ENCODE peak calls at places on chromosomes 1 and 21, in seven cellular contexts. Z is NCI-H1417; C is tibial artery; A is naive thymus-derived CD8-positive, alpha-beta T cell; Y is uterus; I is NCI-H1694 treated with DMSO at 0.1 percent for 48 hours; E is head of caudate nucleus. J is an unnamed sample.

GRCh38 chr1:92323473-92324453 is 24.9 kb downstream of the RPAP2 start:
- DNase-seq in Z (no peak), C (no peak), A (no peak), Y (no peak), I (no peak), E (no peak), J (no peak)

GRCh38 chr1:95111014-95111413 is 6.1 kb upstream of the TLCD4 start:
- DNase-seq in Z (no peak), C (no peak), A (no peak), Y (no peak), I (no peak), E (no peak), J (no peak)

GRCh38 chr1:160129558-160129957 is 14.0 kb downstream of the ATP1A2 start:
- DNase-seq in Z (no peak), C (no peak), A (no peak), Y (no peak), I (no peak), E (no peak), J (no peak)

GRCh38 chr1:87968259-87968955 is 639.7 kb downstream of the LMO4 start:
- DNase-seq in Z (no peak), C (peak), A (no peak), Y (peak), I (no peak), E (peak), J (no peak)

GRCh38 chr1:76669146-76669545 is 198.1 kb upstream of the ST6GALNAC5 start:
- DNase-seq in Z (no peak), C (no peak), A (no peak), Y (no peak), I (no peak), E (no peak), J (no peak)

GRCh38 chr21:46662367-46662654 is 26.8 kb downstream of the PRMT2 start:
- DNase-seq in Z (no peak), C (no peak), A (no peak), Y (no peak), I (no peak), E (no peak), J (no peak)

GRCh38 chr21:34774750-34775149 is 106.0 kb downstream of the CLIC6 start:
- DNase-seq in Z (no peak), C (no peak), A (no peak), Y (no peak), I (no peak), E (no peak), J (no peak)

GRCh38 chr21:42097860-42098259 is 26.7 kb downstream of the UMODL1 start:
- DNase-seq in Z (peak), C (peak), A (no peak), Y (peak), I (no peak), E (no peak), J (no peak)

GRCh38 chr1:213369465-213369864 is 318.4 kb downstream of the RPS6KC1 start:
- DNase-seq in Z (no peak), C (no peak), A (no peak), Y (no peak), I (no peak), E (no peak), J (no peak)

GRCh38 chr1:154840557-154841176 is 29.4 kb downstream of the KCNN3 start:
- DNase-seq in Z (no peak), C (no peak), A (no peak), Y (no peak), I (no peak), E (no peak), J (no peak)

GRCh38 chr1:19309123-19309813 is 2.7 kb downstream of the AKR7A2 start:
- DNase-seq in Z (no peak), C (no peak), A (no peak), Y (no peak), I (no peak), E (no peak), J (no peak)

GRCh38 chr21:46111193-46111571 is 13.3 kb downstream of the COL6A2 start:
- DNase-seq in Z (no peak), C (no peak), A (peak), Y (no peak), I (no peak), E (no peak), J (no peak)

GRCh38 chr1:1345384-1345783 is 3.8 kb downstream of the DVL1 start:
- DNase-seq in Z (no peak), C (no peak), A (no peak), Y (no peak), I (no peak), E (no peak), J (no peak)

GRCh38 chr21:15667824-15668223 is 62.0 kb upstream of the USP25 start:
- DNase-seq in Z (no peak), C (no peak), A (no peak), Y (no peak), I (no peak), E (no peak), J (no peak)

GRCh38 chr1:21671915-21672314 is 2.8 kb upstream of the RAP1GAP start:
- DNase-seq in Z (no peak), C (no peak), A (no peak), Y (no peak), I (no peak), E (no peak), J (no peak)

GRCh38 chr1:118688891-118689290 is 299.3 kb downstream of the TBX15 start:
- DNase-seq in Z (no peak), C (no peak), A (no peak), Y (no peak), I (no peak), E (no peak), J (no peak)

GRCh38 chr1:48043524-48043923 is 46.3 kb upstream of the TRABD2B start:
- DNase-seq in Z (peak), C (no peak), A (no peak), Y (no peak), I (no peak), E (no peak), J (no peak)

GRCh38 chr21:44331650-44332306 is 7.4 kb downstream of the CFAP410 start:
- DNase-seq in Z (no peak), C (no peak), A (no peak), Y (no peak), I (peak), E (no peak), J (no peak)

GRCh38 chr21:42061195-42061865 is 9.8 kb upstream of the UMODL1 start:
- DNase-seq in Z (no peak), C (peak), A (no peak), Y (no peak), I (no peak), E (peak), J (no peak)

GRCh38 chr1:40784141-40784770 is 669 bp downstream of the KCNQ4 start:
- DNase-seq in Z (no peak), C (no peak), A (no peak), Y (peak), I (no peak), E (no peak), J (no peak)

GRCh38 chr1:2831596-2832212 is 30.2 kb upstream of the TTC34 start:
- DNase-seq in Z (no peak), C (no peak), A (no peak), Y (no peak), I (no peak), E (no peak), J (no peak)

GRCh38 chr1:181219938-181220337 is 131.4 kb downstream of the IER5 start:
- DNase-seq in Z (no peak), C (no peak), A (no peak), Y (no peak), I (no peak), E (no peak), J (no peak)

GRCh38 chr1:101757985-101758384 is 238.7 kb downstream of the OLFM3 start:
- DNase-seq in Z (no peak), C (no peak), A (no peak), Y (no peak), I (no peak), E (no peak), J (no peak)

GRCh38 chr21:33309778-33310177 is 15.0 kb upstream of the IFNAR1 start:
- DNase-seq in Z (no peak), C (no peak), A (no peak), Y (no peak), I (no peak), E (no peak), J (no peak)

GRCh38 chr1:218718977-218719376 is 373.8 kb downstream of the TGFB2 start:
- DNase-seq in Z (no peak), C (no peak), A (no peak), Y (no peak), I (no peak), E (no peak), J (no peak)

J was measured in T-helper 1 cell.